ENCODE peak calls at places on chromosomes 11 and 22, in seven cellular contexts. One of them, this sample, is unnamed.

GRCh38 chr11:68457898-68458249 is 2.7 kb upstream of the PPP6R3 start:
- DNase-seq in right lobe of liver: no peak
- DNase-seq in fibroblast of villous mesenchyme: no peak
- DNase-seq in brain microvascular endothelial cell: no peak
- DNase-seq in stomach: no peak
- DNase-seq in mucosa of descending colon: peak; percentile 73
- DNase-seq in Panc1: no peak
- DNase-seq in this sample: no peak

GRCh38 chr22:23066200-23067022 is 3.9 kb upstream of the GNAZ start:
- DNase-seq in stomach: peak; percentile 20
- DNase-seq in right lobe of liver: no peak
- DNase-seq in Panc1: no peak
- DNase-seq in mucosa of descending colon: no peak
- DNase-seq in brain microvascular endothelial cell: no peak
- DNase-seq in fibroblast of villous mesenchyme: no peak
- DNase-seq in this sample: no peak

GRCh38 chr22:17890245-17890671 is 116.0 kb upstream of the BID start:
- DNase-seq in Panc1: no peak
- DNase-seq in fibroblast of villous mesenchyme: peak; percentile 19
- DNase-seq in right lobe of liver: no peak
- DNase-seq in stomach: no peak
- DNase-seq in mucosa of descending colon: peak; percentile 58
- DNase-seq in brain microvascular endothelial cell: no peak
- DNase-seq in this sample: no peak

GRCh38 chr11:86537541-86538222 is 134.7 kb downstream of the ME3 start:
- DNase-seq in mucosa of descending colon: no peak
- DNase-seq in fibroblast of villous mesenchyme: peak; percentile 41
- DNase-seq in right lobe of liver: no peak
- DNase-seq in Panc1: no peak
- DNase-seq in stomach: no peak
- DNase-seq in brain microvascular endothelial cell: peak; percentile 28
- DNase-seq in this sample: no peak

GRCh38 chr11:66419825-66420224 is 1.0 kb upstream of the NPAS4 start:
- DNase-seq in mucosa of descending colon: no peak
- DNase-seq in right lobe of liver: no peak
- DNase-seq in Panc1: no peak
- DNase-seq in stomach: no peak
- DNase-seq in brain microvascular endothelial cell: no peak
- DNase-seq in fibroblast of villous mesenchyme: no peak
- DNase-seq in this sample: no peak

GRCh38 chr11:123624974-123625373 is 29.4 kb downstream of the SCN3B start:
- DNase-seq in mucosa of descending colon: no peak
- DNase-seq in right lobe of liver: no peak
- DNase-seq in stomach: no peak
- DNase-seq in fibroblast of villous mesenchyme: peak; percentile 65
- DNase-seq in brain microvascular endothelial cell: no peak
- DNase-seq in Panc1: no peak
- DNase-seq in this sample: peak; percentile 67

GRCh38 chr11:127620660-127621059 is 620.1 kb upstream of the KIRREL3 start:
- DNase-seq in Panc1: no peak
- DNase-seq in stomach: no peak
- DNase-seq in right lobe of liver: no peak
- DNase-seq in fibroblast of villous mesenchyme: no peak
- DNase-seq in mucosa of descending colon: no peak
- DNase-seq in brain microvascular endothelial cell: no peak
- DNase-seq in this sample: no peak

GRCh38 chr11:117871160-117871559 is 5.3 kb downstream of the FXYD6 start:
- DNase-seq in fibroblast of villous mesenchyme: no peak
- DNase-seq in brain microvascular endothelial cell: no peak
- DNase-seq in stomach: no peak
- DNase-seq in Panc1: no peak
- DNase-seq in mucosa of descending colon: no peak
- DNase-seq in right lobe of liver: no peak
- DNase-seq in this sample: no peak

GRCh38 chr11:117226388-117227385 is 5.2 kb downstream of the PCSK7 start:
- DNase-seq in mucosa of descending colon: no peak
- DNase-seq in brain microvascular endothelial cell: no peak
- DNase-seq in stomach: peak; percentile 53
- DNase-seq in right lobe of liver: no peak
- DNase-seq in Panc1: peak; percentile 43
- DNase-seq in fibroblast of villous mesenchyme: peak; percentile 85
- DNase-seq in this sample: peak; percentile 78

GRCh38 chr11:116857936-116858335 is 20.5 kb upstream of the APOA1 start:
- DNase-seq in stomach: no peak
- DNase-seq in brain microvascular endothelial cell: no peak
- DNase-seq in Panc1: no peak
- DNase-seq in right lobe of liver: no peak
- DNase-seq in fibroblast of villous mesenchyme: peak; percentile 26
- DNase-seq in mucosa of descending colon: no peak
- DNase-seq in this sample: no peak

GRCh38 chr11:45468265-45468856 is 182.2 kb upstream of the SYT13 start:
- DNase-seq in right lobe of liver: peak; percentile 37
- DNase-seq in fibroblast of villous mesenchyme: peak; percentile 13
- DNase-seq in brain microvascular endothelial cell: peak; percentile 29
- DNase-seq in mucosa of descending colon: no peak
- DNase-seq in Panc1: no peak
- DNase-seq in stomach: no peak
- DNase-seq in this sample: peak; percentile 31

GRCh38 chr22:23282089-23282501 is 101.8 kb downstream of the BCR start:
- DNase-seq in right lobe of liver: no peak
- DNase-seq in fibroblast of villous mesenchyme: peak; percentile 42
- DNase-seq in mucosa of descending colon: peak; percentile 58
- DNase-seq in brain microvascular endothelial cell: peak; percentile 16
- DNase-seq in Panc1: no peak
- DNase-seq in stomach: peak; percentile 81
- DNase-seq in this sample: peak; percentile 80

GRCh38 chr22:32218470-32218869 is 13.6 kb upstream of the RFPL2 start:
- DNase-seq in right lobe of liver: no peak
- DNase-seq in mucosa of descending colon: no peak
- DNase-seq in fibroblast of villous mesenchyme: peak; percentile 2
- DNase-seq in brain microvascular endothelial cell: no peak
- DNase-seq in Panc1: no peak
- DNase-seq in stomach: no peak
- DNase-seq in this sample: no peak

GRCh38 chr22:30825711-30826505 is 131.2 kb downstream of the OSBP2 start:
- DNase-seq in mucosa of descending colon: no peak
- DNase-seq in Panc1: no peak
- DNase-seq in brain microvascular endothelial cell: no peak
- DNase-seq in right lobe of liver: no peak
- DNase-seq in fibroblast of villous mesenchyme: no peak
- DNase-seq in stomach: no peak
- DNase-seq in this sample: no peak

GRCh38 chr11:12813371-12814225 is 139.4 kb downstream of the TEAD1 start:
- DNase-seq in fibroblast of villous mesenchyme: peak; percentile 92
- DNase-seq in Panc1: no peak
- DNase-seq in brain microvascular endothelial cell: peak; percentile 63
- DNase-seq in mucosa of descending colon: no peak
- DNase-seq in right lobe of liver: no peak
- DNase-seq in stomach: peak; percentile 39
- DNase-seq in this sample: peak; percentile 65

GRCh38 chr11:78730267-78730824 is 155.7 kb upstream of the NARS2 start:
- DNase-seq in fibroblast of villous mesenchyme: no peak
- DNase-seq in stomach: no peak
- DNase-seq in brain microvascular endothelial cell: no peak
- DNase-seq in right lobe of liver: no peak
- DNase-seq in Panc1: no peak
- DNase-seq in mucosa of descending colon: no peak
- DNase-seq in this sample: no peak

GRCh38 chr11:94184362-94184761 is 55.7 kb downstream of the PANX1 start:
- DNase-seq in right lobe of liver: no peak
- DNase-seq in stomach: no peak
- DNase-seq in fibroblast of villous mesenchyme: no peak
- DNase-seq in Panc1: no peak
- DNase-seq in brain microvascular endothelial cell: no peak
- DNase-seq in mucosa of descending colon: no peak
- DNase-seq in this sample: no peak

GRCh38 chr22:30514252-30514651 is 8.8 kb upstream of the SEC14L4 start:
- DNase-seq in brain microvascular endothelial cell: no peak
- DNase-seq in right lobe of liver: peak; percentile 60
- DNase-seq in fibroblast of villous mesenchyme: no peak
- DNase-seq in mucosa of descending colon: no peak
- DNase-seq in Panc1: no peak
- DNase-seq in stomach: no peak
- DNase-seq in this sample: no peak

GRCh38 chr11:46009647-46010046 is 87.2 kb downstream of the LARGE2 start:
- DNase-seq in brain microvascular endothelial cell: no peak
- DNase-seq in Panc1: no peak
- DNase-seq in right lobe of liver: no peak
- DNase-seq in fibroblast of villous mesenchyme: no peak
- DNase-seq in mucosa of descending colon: no peak
- DNase-seq in stomach: no peak
- DNase-seq in this sample: peak; percentile 69

DNA sequence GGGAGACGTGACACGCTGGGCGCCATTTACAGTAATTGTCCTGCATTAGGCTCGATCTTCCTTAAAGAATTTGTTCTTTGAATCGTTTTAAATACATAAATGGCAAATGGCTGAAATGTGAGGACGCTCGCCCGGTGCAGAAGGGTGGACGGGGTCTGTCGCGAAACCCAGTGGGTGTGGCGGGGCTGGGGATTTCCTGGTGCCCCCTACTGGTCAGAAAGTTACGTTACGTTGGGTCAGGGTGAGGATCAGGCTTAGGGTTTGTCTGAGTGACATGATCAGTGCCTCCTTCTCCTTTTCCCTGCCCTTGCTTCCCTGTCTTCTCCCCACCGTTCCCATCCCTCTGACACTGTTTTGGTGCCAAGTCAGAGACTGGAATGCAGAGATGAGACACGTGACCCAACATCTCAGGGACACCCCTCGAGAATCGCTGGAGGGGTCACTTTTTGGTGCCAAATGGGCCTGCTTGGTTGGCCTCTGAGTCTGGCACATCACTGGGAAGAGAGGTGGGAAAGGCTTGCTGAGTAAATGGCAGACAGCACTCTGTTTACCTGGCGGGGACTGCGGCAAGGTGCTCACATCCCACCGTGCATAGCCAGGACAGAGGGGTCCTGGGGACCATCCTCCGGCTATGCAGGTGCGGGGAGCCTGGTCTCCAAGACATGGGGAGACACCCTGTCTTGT is 1107.6 kb downstream of the BRD1 start:
- DNase-seq in stomach: no peak
- DNase-seq in mucosa of descending colon: peak; percentile 10
- DNase-seq in fibroblast of villous mesenchyme: no peak
- DNase-seq in brain microvascular endothelial cell: no peak
- DNase-seq in right lobe of liver: peak; percentile 33
- DNase-seq in Panc1: no peak
- DNase-seq in this sample: no peak
- TF ChIP-seq CTCF in stomach: no peak
- TF ChIP-seq CTCF in mucosa of descending colon: no peak
- TF ChIP-seq CTCF in fibroblast of villous mesenchyme: no peak
- TF ChIP-seq CTCF in brain microvascular endothelial cell: no peak
- TF ChIP-seq CTCF in right lobe of liver: no peak
- TF ChIP-seq CTCF in Panc1: no peak
- TF ChIP-seq CTCF in this sample: no peak

GRCh38 chr22:26170795-26171194 is 1.5 kb downstream of the SEZ6L start:
- DNase-seq in right lobe of liver: no peak
- DNase-seq in mucosa of descending colon: no peak
- DNase-seq in brain microvascular endothelial cell: no peak
- DNase-seq in fibroblast of villous mesenchyme: no peak
- DNase-seq in stomach: no peak
- DNase-seq in Panc1: no peak
- DNase-seq in this sample: no peak

GRCh38 chr22:26168934-26169311 is 339 bp upstream of the SEZ6L start:
- DNase-seq in Panc1: no peak
- DNase-seq in brain microvascular endothelial cell: no peak
- DNase-seq in right lobe of liver: no peak
- DNase-seq in mucosa of descending colon: no peak
- DNase-seq in fibroblast of villous mesenchyme: no peak
- DNase-seq in stomach: no peak
- DNase-seq in this sample: no peak

GRCh38 chr22:26170112-26170492 is 840 bp downstream of the SEZ6L start:
- DNase-seq in fibroblast of villous mesenchyme: no peak
- DNase-seq in right lobe of liver: no peak
- DNase-seq in stomach: no peak
- DNase-seq in Panc1: no peak
- DNase-seq in mucosa of descending colon: no peak
- DNase-seq in brain microvascular endothelial cell: no peak
- DNase-seq in this sample: no peak

GRCh38 chr22:26169312-26170111 is at the start of gene SEZ6L:
- DNase-seq in right lobe of liver: peak; percentile 53
- DNase-seq in mucosa of descending colon: no peak
- DNase-seq in fibroblast of villous mesenchyme: no peak
- DNase-seq in brain microvascular endothelial cell: no peak
- DNase-seq in stomach: no peak
- DNase-seq in Panc1: no peak
- DNase-seq in this sample: no peak

GRCh38 chr22:26168199-26168915 is 905 bp upstream of the SEZ6L start:
- DNase-seq in Panc1: no peak
- DNase-seq in mucosa of descending colon: no peak
- DNase-seq in fibroblast of villous mesenchyme: no peak
- DNase-seq in brain microvascular endothelial cell: no peak
- DNase-seq in right lobe of liver: no peak
- DNase-seq in stomach: no peak
- DNase-seq in this sample: no peak
- H3K4me3 ChIP-seq in Panc1: no peak overlapping the region
- H3K4me3 ChIP-seq in mucosa of descending colon: no peak overlapping the region
- H3K4me3 ChIP-seq in fibroblast of villous mesenchyme: no peak overlapping the region
- H3K4me3 ChIP-seq in brain microvascular endothelial cell: no peak overlapping the region
- H3K4me3 ChIP-seq in right lobe of liver: no peak overlapping the region
- H3K4me3 ChIP-seq in stomach: peak overlapping the region; percentile 46
- H3K4me3 ChIP-seq in this sample: no peak overlapping the region

GRCh38 chr11:95507794-95508193 is 276.8 kb upstream of the SESN3 start:
- DNase-seq in stomach: no peak
- DNase-seq in mucosa of descending colon: no peak
- DNase-seq in right lobe of liver: no peak
- DNase-seq in brain microvascular endothelial cell: no peak
- DNase-seq in Panc1: no peak
- DNase-seq in fibroblast of villous mesenchyme: no peak
- DNase-seq in this sample: no peak
- TF ChIP-seq CTCF in stomach: no peak
- TF ChIP-seq CTCF in mucosa of descending colon: no peak
- TF ChIP-seq CTCF in right lobe of liver: no peak
- TF ChIP-seq CTCF in brain microvascular endothelial cell: peak; percentile 24
- TF ChIP-seq CTCF in Panc1: peak; percentile 15
- TF ChIP-seq CTCF in fibroblast of villous mesenchyme: peak; percentile 5
- TF ChIP-seq CTCF in this sample: no peak

GRCh38 chr11:91871048-91871447 is 353.6 kb upstream of the FAT3 start:
- DNase-seq in fibroblast of villous mesenchyme: no peak
- DNase-seq in Panc1: no peak
- DNase-seq in right lobe of liver: no peak
- DNase-seq in stomach: no peak
- DNase-seq in mucosa of descending colon: no peak
- DNase-seq in brain microvascular endothelial cell: no peak
- DNase-seq in this sample: no peak

GRCh38 chr11:91872216-91872615 is 352.4 kb upstream of the FAT3 start:
- DNase-seq in stomach: no peak
- DNase-seq in fibroblast of villous mesenchyme: no peak
- DNase-seq in brain microvascular endothelial cell: no peak
- DNase-seq in mucosa of descending colon: no peak
- DNase-seq in Panc1: no peak
- DNase-seq in right lobe of liver: no peak
- DNase-seq in this sample: peak; percentile 9

GRCh38 chr11:91869751-91870150 is 354.9 kb upstream of the FAT3 start:
- DNase-seq in right lobe of liver: no peak
- DNase-seq in fibroblast of villous mesenchyme: no peak
- DNase-seq in Panc1: no peak
- DNase-seq in brain microvascular endothelial cell: no peak
- DNase-seq in mucosa of descending colon: no peak
- DNase-seq in stomach: no peak
- DNase-seq in this sample: no peak

GRCh38 chr11:91876746-91877145 is 347.9 kb upstream of the FAT3 start:
- DNase-seq in mucosa of descending colon: no peak
- DNase-seq in Panc1: no peak
- DNase-seq in right lobe of liver: no peak
- DNase-seq in brain microvascular endothelial cell: no peak
- DNase-seq in stomach: no peak
- DNase-seq in fibroblast of villous mesenchyme: no peak
- DNase-seq in this sample: no peak

GRCh38 chr11:91871791-91872190 is 352.8 kb upstream of the FAT3 start:
- DNase-seq in mucosa of descending colon: no peak
- DNase-seq in stomach: no peak
- DNase-seq in right lobe of liver: no peak
- DNase-seq in Panc1: no peak
- DNase-seq in fibroblast of villous mesenchyme: no peak
- DNase-seq in brain microvascular endothelial cell: no peak
- DNase-seq in this sample: no peak
- H3K4me3 ChIP-seq in mucosa of descending colon: no peak overlapping the region
- H3K4me3 ChIP-seq in stomach: no peak overlapping the region
- H3K4me3 ChIP-seq in right lobe of liver: no peak overlapping the region
- H3K4me3 ChIP-seq in Panc1: no peak overlapping the region
- H3K4me3 ChIP-seq in fibroblast of villous mesenchyme: no peak overlapping the region
- H3K4me3 ChIP-seq in brain microvascular endothelial cell: no peak overlapping the region
- H3K4me3 ChIP-seq in this sample: no peak overlapping the region

This sample was measured in AG10803.